ENCODE peak calls at places on chromosomes 5 and 9, in four cellular contexts. U, B, F and Z are unnamed samples.

GRCh38 chr5:109611505-109611904 is 78.2 kb upstream of the MAN2A1 start:
- DNase-seq in U (no peak), B (no peak), F (no peak), Z (no peak)

GRCh38 chr9:130421802-130422276 is 22.9 kb upstream of the ASS1 start:
- DNase-seq in U (no peak), B (no peak), F (no peak), Z (no peak)

GRCh38 chr5:96924016-96924443 is 11.8 kb upstream of the LNPEP start:
- DNase-seq in U (no peak), B (no peak), F (no peak), Z (peak; percentile 14)

GRCh38 chr5:64566531-64566930 is 60.7 kb downstream of the RGS7BP start:
- DNase-seq in U (no peak), B (no peak), F (no peak), Z (no peak)

GRCh38 chr5:115455241-115455640 is 89.3 kb downstream of the FEM1C start:
- DNase-seq in U (no peak), B (no peak), F (no peak), Z (peak; percentile 87)

GRCh38 chr5:96683810-96684209 is 21.6 kb downstream of the CAST start:
- DNase-seq in U (no peak), B (no peak), F (no peak), Z (no peak)

GRCh38 chr5:120465281-120465961 is 1.3 kb downstream of the PRR16 start:
- DNase-seq in U (no peak), B (peak; percentile 12), F (no peak), Z (no peak)

GRCh38 chr9:75964431-75964830 is 74.0 kb downstream of the PCSK5 start:
- DNase-seq in U (peak; percentile 2), B (no peak), F (no peak), Z (no peak)

GRCh38 chr9:134669556-134669955 is 28.0 kb downstream of the COL5A1 start:
- DNase-seq in U (no peak), B (no peak), F (no peak), Z (no peak)

GRCh38 chr5:73911761-73912393 is 285.9 kb downstream of the ARHGEF28 start:
- DNase-seq in U (no peak), B (no peak), F (no peak), Z (no peak)

GRCh38 chr5:142312399-142312798 is 12.4 kb downstream of the SPRY4 start:
- DNase-seq in U (no peak), B (no peak), F (no peak), Z (no peak)

GRCh38 chr5:600551-601541 is 11.3 kb upstream of the CEP72 start:
- DNase-seq in U (no peak), B (no peak), F (no peak), Z (no peak)

GRCh38 chr9:129981180-129981907 is 61.6 kb downstream of the FNBP1 start:
- DNase-seq in U (peak; percentile 38), B (no peak), F (no peak), Z (peak; percentile 89)

GRCh38 chr5:132853323-132853722 is 12.9 kb downstream of the GDF9 start:
- DNase-seq in U (peak; percentile 72), B (no peak), F (no peak), Z (no peak)

GRCh38 chr5:56814963-56815656 is at the start of gene MAP3K1:
- DNase-seq in U (peak; percentile 82), B (peak; percentile 91), F (no peak), Z (peak; percentile 71)

GRCh38 chr5:153711755-153712154 is 221.3 kb downstream of the GRIA1 start:
- DNase-seq in U (no peak), B (no peak), F (no peak), Z (peak; percentile 7)

GRCh38 chr5:67246108-67246507 is 49.5 kb upstream of the CD180 start:
- DNase-seq in U (peak; percentile 49), B (peak; percentile 28), F (peak; percentile 19), Z (peak; percentile 77)

GRCh38 chr5:1161832-1162229 is 39.6 kb upstream of the SLC6A19 start:
- DNase-seq in U (no peak), B (no peak), F (no peak), Z (no peak)

GRCh38 chr9:77877976-77878375 is 153.6 kb downstream of the GNAQ start:
- DNase-seq in U (no peak), B (no peak), F (no peak), Z (no peak)

GRCh38 chr5:96338624-96339023 is 94.4 kb downstream of the PCSK1 start:
- DNase-seq in U (peak; percentile 54), B (no peak), F (no peak), Z (no peak)

GRCh38 chr9:1978941-1979340 is 36.2 kb upstream of the SMARCA2 start:
- DNase-seq in U (peak; percentile 11), B (no peak), F (no peak), Z (no peak)

GRCh38 chr5:138705007-138705406 is 48.2 kb upstream of the CTNNA1 start:
- DNase-seq in U (no peak), B (no peak), F (no peak), Z (no peak)

GRCh38 chr9:19922476-19923118 is 133.8 kb upstream of the SLC24A2 start:
- DNase-seq in U (peak; percentile 21), B (no peak), F (no peak), Z (peak; percentile 21)

GRCh38 chr5:81209386-81209785 is 23.7 kb upstream of the CKMT2 start:
- DNase-seq in U (no peak), B (no peak), F (no peak), Z (no peak)

GRCh38 chr5:81204205-81204604 is 28.9 kb upstream of the CKMT2 start:
- DNase-seq in U (no peak), B (no peak), F (no peak), Z (no peak)

GRCh38 chr5:81208904-81209303 is 24.2 kb upstream of the CKMT2 start:
- DNase-seq in U (no peak), B (no peak), F (no peak), Z (no peak)

GRCh38 chr5:81205058-81205457 is 28.1 kb upstream of the CKMT2 start:
- DNase-seq in U (no peak), B (no peak), F (no peak), Z (no peak)

GRCh38 chr5:81207009-81207408 is 26.1 kb upstream of the CKMT2 start:
- DNase-seq in U (no peak), B (peak; percentile 17), F (no peak), Z (no peak)
- TF ChIP-seq CTCF in U (peak; percentile 32), B (peak; percentile 26), F (peak; percentile 44), Z (no peak)

DNA sequence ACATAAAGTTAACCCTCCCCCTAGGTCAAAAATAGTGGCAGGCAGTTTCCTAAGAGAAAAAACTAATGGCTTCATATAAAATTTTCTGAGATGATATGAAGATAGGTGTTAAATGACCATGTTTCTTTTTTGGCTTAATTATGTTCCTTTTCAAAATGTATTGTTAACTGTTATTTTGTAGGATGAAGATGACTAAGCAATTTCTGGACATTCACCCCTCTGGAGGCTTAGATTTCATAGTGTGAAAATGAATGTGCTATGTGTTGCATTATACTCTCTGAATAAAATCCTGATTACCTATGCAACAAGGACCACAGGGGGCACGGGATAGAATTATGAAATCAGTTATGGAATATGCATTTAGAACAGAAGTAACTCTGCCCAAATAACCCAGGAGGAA is 233.5 kb downstream of the MRPS30 start:
- DNase-seq in U (no peak), B (no peak), F (no peak), Z (no peak)
- TF ChIP-seq MYC in U (no peak), B (no peak), F (no peak), Z (no peak)

GRCh38 chr9:95088421-95089161 is 228.9 kb downstream of the FANCC start:
- DNase-seq in U (no peak), B (no peak), F (no peak), Z (no peak)

GRCh38 chr9:95091574-95091970 is 225.9 kb downstream of the FANCC start:
- DNase-seq in U (no peak), B (no peak), F (no peak), Z (no peak)

GRCh38 chr9:95089257-95089873 is 228.1 kb downstream of the FANCC start:
- DNase-seq in U (no peak), B (no peak), F (no peak), Z (no peak)

GRCh38 chr9:95090871-95091573 is 226.5 kb downstream of the FANCC start:
- DNase-seq in U (no peak), B (no peak), F (no peak), Z (no peak)

DNA sequence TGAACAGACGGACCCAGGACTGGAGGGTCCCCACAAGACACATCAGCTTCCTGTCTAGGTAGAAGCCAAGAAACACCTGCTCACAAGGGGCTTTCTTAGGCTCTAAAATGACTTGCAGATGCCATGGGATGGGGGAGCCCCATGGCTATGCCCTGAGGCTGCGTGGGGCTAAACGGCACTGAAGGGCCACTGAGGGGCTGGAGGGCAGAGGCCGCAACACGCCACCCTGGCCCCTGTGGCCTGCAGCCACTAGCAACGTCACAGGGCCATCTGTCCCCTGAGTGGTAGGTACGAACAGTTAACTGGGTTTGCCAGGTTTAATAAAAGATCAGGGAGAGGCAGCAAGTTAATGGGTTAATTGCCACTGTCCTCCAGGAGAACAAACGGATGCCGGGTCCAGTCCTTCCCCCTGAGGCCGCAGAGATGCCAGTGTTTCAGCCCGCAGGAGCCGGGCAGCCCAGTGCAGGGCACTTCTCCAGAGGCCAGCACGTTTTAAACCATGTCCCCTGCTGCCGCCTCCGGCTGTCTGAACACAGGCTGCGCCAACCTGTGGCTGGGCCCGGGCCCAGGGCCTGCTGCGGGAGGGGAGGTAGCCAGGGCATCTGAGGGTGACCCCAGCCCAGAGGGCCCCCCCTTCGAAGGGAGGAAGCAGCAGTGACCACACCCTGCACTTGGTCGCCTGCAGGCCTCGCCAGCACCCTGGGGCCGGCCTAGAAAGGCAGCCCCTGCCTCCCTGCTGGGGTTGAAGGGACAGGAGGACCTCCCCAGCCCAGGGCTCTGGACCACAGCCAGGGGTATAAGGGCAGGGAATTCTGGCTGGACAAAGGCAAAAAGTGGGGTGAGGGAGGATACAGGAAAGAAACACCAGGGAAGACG is 227.4 kb downstream of the FANCC start:
- DNase-seq in U (no peak), B (peak; percentile 22), F (no peak), Z (no peak)
- H3K27ac ChIP-seq in U (no peak overlapping the region), B (no peak overlapping the region), F (no peak overlapping the region), Z (no peak overlapping the region)

GRCh38 chr5:148421661-148422060 is 37.9 kb downstream of the FBXO38 start:
- DNase-seq in U (no peak), B (no peak), F (no peak), Z (no peak)

GRCh38 chr5:148425808-148426207 is 42.0 kb downstream of the FBXO38 start:
- DNase-seq in U (no peak), B (no peak), F (no peak), Z (no peak)

GRCh38 chr5:148428825-148429224 is 45.1 kb downstream of the FBXO38 start:
- DNase-seq in U (no peak), B (no peak), F (no peak), Z (no peak)

GRCh38 chr5:148426514-148426913 is 42.8 kb downstream of the FBXO38 start:
- DNase-seq in U (no peak), B (no peak), F (no peak), Z (no peak)

GRCh38 chr5:148427370-148428042 is 43.7 kb downstream of the FBXO38 start:
- DNase-seq in U (no peak), B (no peak), F (no peak), Z (no peak)
- TF ChIP-seq CTCF in U (no peak), B (no peak), F (no peak), Z (no peak)

DNA sequence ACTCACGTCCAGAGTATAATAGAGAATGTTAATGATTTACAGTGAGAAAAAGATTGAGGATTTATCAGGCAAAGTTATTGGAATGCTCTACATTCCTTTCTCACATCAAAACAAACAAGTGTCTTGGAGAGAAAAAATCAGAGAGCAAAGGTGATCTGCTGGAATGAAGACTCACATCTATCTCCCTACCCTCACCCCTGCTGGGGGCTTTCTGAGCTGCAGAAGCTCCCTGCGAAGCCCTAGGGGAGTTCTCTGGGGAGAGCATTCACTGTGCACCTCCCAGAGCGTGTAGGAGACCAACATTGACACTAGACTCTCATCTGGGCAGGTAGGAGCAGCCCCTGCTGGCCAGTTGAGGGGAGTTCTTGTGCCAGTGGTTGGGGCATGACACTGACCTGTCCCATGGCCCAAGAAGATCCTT is 76.6 kb upstream of the ADAMTS16 start:
- DNase-seq in U (peak; percentile 83), B (no peak), F (no peak), Z (no peak)
- TF ChIP-seq MYC in U (no peak), B (no peak), F (no peak), Z (no peak)